ENCODE peak calls at places on chromosomes 1 and 21, in eight cellular contexts. One of them, this sample, is unnamed.
A peak's percentile ranks its signal among the peaks of the same experiment; 100 is the strongest.

GRCh38 chr1:85321237-85321964 is 45.0 kb upstream of the BCL10 start:
- DNase-seq in astrocyte: peak; percentile 79
- DNase-seq in HFF-Myc: no peak
- DNase-seq in fibroblast of lung: peak; percentile 56
- DNase-seq in HL-60: peak; percentile 18
- DNase-seq in neural progenitor cell: no peak
- DNase-seq in HCT116: no peak
- DNase-seq in AG04450: no peak
- DNase-seq in this sample: no peak

GRCh38 chr1:163071381-163072255 is 2.5 kb downstream of the RGS4 start:
- DNase-seq in astrocyte: peak; percentile 84
- DNase-seq in HFF-Myc: peak; percentile 83
- DNase-seq in fibroblast of lung: peak; percentile 86
- DNase-seq in HL-60: peak; percentile 56
- DNase-seq in neural progenitor cell: peak; percentile 80
- DNase-seq in HCT116: peak; percentile 60
- DNase-seq in AG04450: peak; percentile 75
- DNase-seq in this sample: peak; percentile 45

GRCh38 chr21:33384851-33385331 is 18.3 kb upstream of the IFNGR2 start:
- DNase-seq in astrocyte: peak; percentile 93
- DNase-seq in HFF-Myc: no peak
- DNase-seq in fibroblast of lung: peak; percentile 64
- DNase-seq in HL-60: no peak
- DNase-seq in neural progenitor cell: no peak
- DNase-seq in HCT116: no peak
- DNase-seq in AG04450: no peak
- DNase-seq in this sample: no peak

GRCh38 chr1:115233598-115233997 is 104.5 kb downstream of the NGF start:
- DNase-seq in astrocyte: no peak
- DNase-seq in HFF-Myc: no peak
- DNase-seq in fibroblast of lung: no peak
- DNase-seq in HL-60: no peak
- DNase-seq in neural progenitor cell: no peak
- DNase-seq in HCT116: no peak
- DNase-seq in AG04450: no peak
- DNase-seq in this sample: no peak

GRCh38 chr1:31183126-31183525 is 56.6 kb downstream of the NKAIN1 start:
- DNase-seq in astrocyte: no peak
- DNase-seq in HFF-Myc: no peak
- DNase-seq in fibroblast of lung: no peak
- DNase-seq in HL-60: no peak
- DNase-seq in neural progenitor cell: no peak
- DNase-seq in HCT116: no peak
- DNase-seq in AG04450: no peak
- DNase-seq in this sample: no peak

GRCh38 chr21:44065428-44065827 is 41.8 kb upstream of the PWP2 start:
- DNase-seq in astrocyte: peak; percentile 9
- DNase-seq in HFF-Myc: no peak
- DNase-seq in fibroblast of lung: peak; percentile 23
- DNase-seq in HL-60: peak; percentile 88
- DNase-seq in neural progenitor cell: no peak
- DNase-seq in HCT116: no peak
- DNase-seq in AG04450: no peak
- DNase-seq in this sample: no peak

GRCh38 chr1:207991331-207991914 is 80.5 kb upstream of the CD34 start:
- DNase-seq in astrocyte: no peak
- DNase-seq in HFF-Myc: no peak
- DNase-seq in fibroblast of lung: no peak
- DNase-seq in HL-60: no peak
- DNase-seq in neural progenitor cell: no peak
- DNase-seq in HCT116: no peak
- DNase-seq in AG04450: no peak
- DNase-seq in this sample: no peak

GRCh38 chr1:33332357-33332789 is 11.5 kb upstream of the A3GALT2 start:
- DNase-seq in astrocyte: peak; percentile 73
- DNase-seq in HFF-Myc: no peak
- DNase-seq in fibroblast of lung: no peak
- DNase-seq in HL-60: no peak
- DNase-seq in neural progenitor cell: no peak
- DNase-seq in HCT116: no peak
- DNase-seq in AG04450: no peak
- DNase-seq in this sample: no peak

GRCh38 chr1:167200749-167201148 is 19.9 kb upstream of the POU2F1 start:
- DNase-seq in astrocyte: no peak
- DNase-seq in HFF-Myc: no peak
- DNase-seq in fibroblast of lung: no peak
- DNase-seq in HL-60: no peak
- DNase-seq in neural progenitor cell: no peak
- DNase-seq in HCT116: no peak
- DNase-seq in AG04450: no peak
- DNase-seq in this sample: no peak

GRCh38 chr1:28213315-28213714 is 19.5 kb downstream of the DNAJC8 start:
- DNase-seq in astrocyte: no peak
- DNase-seq in HFF-Myc: no peak
- DNase-seq in fibroblast of lung: no peak
- DNase-seq in HL-60: no peak
- DNase-seq in neural progenitor cell: no peak
- DNase-seq in HCT116: no peak
- DNase-seq in AG04450: no peak
- DNase-seq in this sample: no peak

GRCh38 chr21:26840206-26840605 is 5.0 kb downstream of the ADAMTS1 start:
- DNase-seq in astrocyte: no peak
- DNase-seq in HFF-Myc: no peak
- DNase-seq in fibroblast of lung: peak; percentile 9
- DNase-seq in HL-60: no peak
- DNase-seq in neural progenitor cell: no peak
- DNase-seq in HCT116: no peak
- DNase-seq in AG04450: no peak
- DNase-seq in this sample: no peak

GRCh38 chr21:41045534-41046268 is 122.3 kb upstream of the BACE2 start:
- DNase-seq in astrocyte: no peak
- DNase-seq in HFF-Myc: no peak
- DNase-seq in fibroblast of lung: no peak
- DNase-seq in HL-60: peak; percentile 7
- DNase-seq in neural progenitor cell: peak; percentile 68
- DNase-seq in HCT116: no peak
- DNase-seq in AG04450: no peak
- DNase-seq in this sample: peak; percentile 45

GRCh38 chr1:15948091-15948591 is 27.8 kb downstream of the ZBTB17 start:
- DNase-seq in astrocyte: no peak
- DNase-seq in HFF-Myc: no peak
- DNase-seq in fibroblast of lung: no peak
- DNase-seq in HL-60: no peak
- DNase-seq in neural progenitor cell: peak; percentile 45
- DNase-seq in HCT116: no peak
- DNase-seq in AG04450: no peak
- DNase-seq in this sample: no peak

GRCh38 chr1:119453021-119453420 is 38.1 kb downstream of the HSD3B2 start:
- DNase-seq in astrocyte: peak; percentile 79
- DNase-seq in HFF-Myc: peak; percentile 25
- DNase-seq in fibroblast of lung: peak; percentile 1
- DNase-seq in HL-60: no peak
- DNase-seq in neural progenitor cell: no peak
- DNase-seq in HCT116: no peak
- DNase-seq in AG04450: no peak
- DNase-seq in this sample: no peak

GRCh38 chr1:147771216-147772125 is 11.1 kb upstream of the GJA5 start:
- DNase-seq in astrocyte: no peak
- DNase-seq in HFF-Myc: no peak
- DNase-seq in fibroblast of lung: no peak
- DNase-seq in HL-60: no peak
- DNase-seq in neural progenitor cell: no peak
- DNase-seq in HCT116: no peak
- DNase-seq in AG04450: no peak
- DNase-seq in this sample: no peak

GRCh38 chr1:2431503-2431902 is 19.1 kb upstream of the PEX10 start:
- DNase-seq in astrocyte: no peak
- DNase-seq in HFF-Myc: no peak
- DNase-seq in fibroblast of lung: no peak
- DNase-seq in HL-60: no peak
- DNase-seq in neural progenitor cell: no peak
- DNase-seq in HCT116: no peak
- DNase-seq in AG04450: no peak
- DNase-seq in this sample: no peak

GRCh38 chr1:2428490-2428889 is 16.1 kb upstream of the PEX10 start:
- DNase-seq in astrocyte: no peak
- DNase-seq in HFF-Myc: no peak
- DNase-seq in fibroblast of lung: no peak
- DNase-seq in HL-60: no peak
- DNase-seq in neural progenitor cell: no peak
- DNase-seq in HCT116: no peak
- DNase-seq in AG04450: no peak
- DNase-seq in this sample: no peak

GRCh38 chr1:2430592-2430973 is 18.2 kb upstream of the PEX10 start:
- DNase-seq in astrocyte: no peak
- DNase-seq in HFF-Myc: no peak
- DNase-seq in fibroblast of lung: no peak
- DNase-seq in HL-60: no peak
- DNase-seq in neural progenitor cell: no peak
- DNase-seq in HCT116: no peak
- DNase-seq in AG04450: no peak
- DNase-seq in this sample: no peak

GRCh38 chr1:2431095-2431494 is 18.7 kb upstream of the PEX10 start:
- DNase-seq in astrocyte: no peak
- DNase-seq in HFF-Myc: no peak
- DNase-seq in fibroblast of lung: no peak
- DNase-seq in HL-60: no peak
- DNase-seq in neural progenitor cell: no peak
- DNase-seq in HCT116: no peak
- DNase-seq in AG04450: no peak
- DNase-seq in this sample: no peak

DNA sequence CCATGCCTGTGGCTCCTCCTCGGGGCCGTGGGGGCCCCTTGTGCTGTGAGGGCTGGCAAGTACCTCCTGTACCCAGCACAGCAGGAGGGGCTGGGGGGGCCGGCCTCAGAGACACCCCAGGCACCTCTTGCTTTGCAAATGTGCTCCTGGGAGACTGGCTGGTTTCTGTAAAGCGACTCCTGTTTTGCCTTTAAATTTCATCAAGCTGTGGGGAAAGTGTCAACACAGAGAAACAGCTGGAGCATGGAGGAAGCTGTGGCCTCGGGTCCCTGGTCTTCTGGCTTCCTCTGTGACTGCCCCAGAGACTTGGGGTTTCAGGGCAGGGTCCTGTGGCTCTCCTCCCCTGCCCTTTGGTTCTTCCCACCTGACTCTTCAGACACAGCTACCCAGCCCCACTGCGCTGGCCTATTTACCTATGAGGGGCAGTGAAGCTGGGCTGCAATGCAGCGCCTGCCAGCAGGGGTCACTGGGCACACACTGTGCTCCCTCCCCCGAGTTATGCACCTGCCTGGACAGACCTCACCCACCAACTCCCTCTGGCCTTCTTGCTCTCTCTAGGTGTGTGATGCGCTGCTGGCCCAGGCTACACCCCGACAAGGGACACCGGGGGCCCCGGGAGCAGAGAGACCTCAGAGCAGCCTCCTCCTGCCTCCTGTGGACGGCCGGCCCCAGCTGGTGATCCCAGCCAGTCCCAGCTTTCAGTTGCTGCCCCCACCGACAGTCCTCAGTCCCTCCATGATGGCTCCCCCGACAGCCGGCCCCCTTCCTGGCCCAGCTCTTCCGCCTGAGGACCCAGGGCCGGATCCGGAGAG is 17.6 kb upstream of the PEX10 start:
- DNase-seq in astrocyte: no peak
- DNase-seq in HFF-Myc: no peak
- DNase-seq in fibroblast of lung: no peak
- DNase-seq in HL-60: no peak
- DNase-seq in neural progenitor cell: no peak
- DNase-seq in HCT116: no peak
- DNase-seq in AG04450: no peak
- DNase-seq in this sample: no peak
- TF ChIP-seq CTCF in astrocyte: no peak
- TF ChIP-seq CTCF in HFF-Myc: peak; percentile 52
- TF ChIP-seq CTCF in fibroblast of lung: peak; percentile 32
- TF ChIP-seq CTCF in HL-60: peak; percentile 20
- TF ChIP-seq CTCF in neural progenitor cell: peak; percentile 38
- TF ChIP-seq CTCF in HCT116: peak; percentile 62
- TF ChIP-seq CTCF in AG04450: peak; percentile 33
- TF ChIP-seq CTCF in this sample: peak; percentile 34

DNA sequence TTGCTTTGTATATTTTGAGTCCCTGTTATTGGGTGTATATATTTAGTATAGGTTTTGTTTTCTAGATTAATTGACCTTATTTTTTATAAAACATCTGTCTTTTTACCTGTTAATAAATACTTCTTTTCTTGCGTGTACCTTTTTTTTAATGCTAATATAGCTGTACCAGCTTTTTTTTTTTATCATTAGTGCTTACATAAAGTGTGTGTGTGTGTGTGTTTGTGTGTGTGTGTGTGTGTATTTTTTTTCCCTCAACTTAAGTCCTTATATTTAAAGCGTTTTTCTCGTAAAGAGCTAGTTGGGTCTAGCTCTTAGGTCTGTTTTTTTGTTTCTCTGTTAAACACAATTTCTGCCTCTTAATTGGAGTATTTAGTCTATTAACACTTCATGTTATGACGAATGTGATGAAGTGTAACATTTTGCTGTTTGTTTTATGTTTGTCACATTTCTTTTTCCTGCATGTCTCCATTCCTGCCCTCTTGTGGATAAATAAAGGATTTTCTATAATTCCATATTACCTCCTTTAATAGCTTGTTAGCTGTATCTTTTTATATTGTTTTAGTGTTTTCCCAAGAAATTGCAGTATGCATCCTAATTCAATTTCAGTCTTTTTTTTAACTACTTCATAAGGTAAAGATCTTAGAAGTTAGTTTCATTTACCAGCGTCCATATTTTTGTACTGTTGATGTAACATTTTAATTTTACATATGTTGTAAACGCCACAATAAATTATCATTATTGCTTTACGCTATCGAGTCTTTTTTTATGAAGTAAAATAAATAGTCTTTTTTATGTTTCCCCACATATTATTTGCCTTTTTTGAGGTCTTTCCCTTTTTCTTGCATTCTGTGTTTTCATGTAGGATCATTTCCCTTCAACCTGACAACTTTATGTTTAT is 4.3 kb downstream of the PRMT2 start:
- DNase-seq in astrocyte: no peak
- DNase-seq in HFF-Myc: no peak
- DNase-seq in fibroblast of lung: peak; percentile 49
- DNase-seq in HL-60: no peak
- DNase-seq in neural progenitor cell: no peak
- DNase-seq in HCT116: no peak
- DNase-seq in AG04450: no peak
- DNase-seq in this sample: no peak
- TF ChIP-seq CTCF in astrocyte: peak; percentile 39
- TF ChIP-seq CTCF in HFF-Myc: no peak
- TF ChIP-seq CTCF in fibroblast of lung: no peak
- TF ChIP-seq CTCF in HL-60: peak; percentile 2
- TF ChIP-seq CTCF in neural progenitor cell: peak; percentile 34
- TF ChIP-seq CTCF in HCT116: peak; percentile 51
- TF ChIP-seq CTCF in AG04450: peak; percentile 56
- TF ChIP-seq CTCF in this sample: peak; percentile 33

GRCh38 chr1:218665216-218665615 is 320.1 kb downstream of the TGFB2 start:
- DNase-seq in astrocyte: peak; percentile 84
- DNase-seq in HFF-Myc: no peak
- DNase-seq in fibroblast of lung: peak; percentile 73
- DNase-seq in HL-60: no peak
- DNase-seq in neural progenitor cell: no peak
- DNase-seq in HCT116: no peak
- DNase-seq in AG04450: no peak
- DNase-seq in this sample: no peak
- TF ChIP-seq CTCF in astrocyte: no peak
- TF ChIP-seq CTCF in HFF-Myc: no peak
- TF ChIP-seq CTCF in fibroblast of lung: no peak
- TF ChIP-seq CTCF in HL-60: no peak
- TF ChIP-seq CTCF in neural progenitor cell: no peak
- TF ChIP-seq CTCF in HCT116: no peak
- TF ChIP-seq CTCF in AG04450: no peak
- TF ChIP-seq CTCF in this sample: no peak

GRCh38 chr1:61337981-61338848 is 255.9 kb downstream of the NFIA start:
- DNase-seq in astrocyte: peak; percentile 86
- DNase-seq in HFF-Myc: peak; percentile 78
- DNase-seq in fibroblast of lung: peak; percentile 95
- DNase-seq in HL-60: no peak
- DNase-seq in neural progenitor cell: peak; percentile 73
- DNase-seq in HCT116: peak; percentile 73
- DNase-seq in AG04450: no peak
- DNase-seq in this sample: peak; percentile 36
- TF ChIP-seq CTCF in astrocyte: peak; percentile 71
- TF ChIP-seq CTCF in HFF-Myc: peak; percentile 64
- TF ChIP-seq CTCF in fibroblast of lung: peak; percentile 51
- TF ChIP-seq CTCF in HL-60: no peak
- TF ChIP-seq CTCF in neural progenitor cell: peak; percentile 69
- TF ChIP-seq CTCF in HCT116: peak; percentile 87
- TF ChIP-seq CTCF in AG04450: peak; percentile 62
- TF ChIP-seq CTCF in this sample: peak; percentile 63